ENCODE peak calls at places on chromosomes 13 and 19, in four cellular contexts. N is upper lobe of right lung, E is pancreas, R is GM04504. T is an unnamed sample.

GRCh38 chr19:19750131-19750841 is 17.4 kb upstream of the ZNF14 start:
- DNase-seq in N (no peak), E (no peak), R (no peak), T (no peak)

GRCh38 chr19:45423033-45423588 is 606 bp downstream of the ERCC1 start:
- DNase-seq in N (no peak), E (no peak), R (no peak), T (no peak)

GRCh38 chr13:97142452-97142851 is 79.7 kb upstream of the MBNL2 start:
- DNase-seq in N (no peak), E (peak; percentile 60), R (no peak), T (no peak)

GRCh38 chr19:1427221-1427620 is 11.0 kb upstream of the RPS15 start:
- DNase-seq in N (no peak), E (no peak), R (no peak), T (no peak)

GRCh38 chr13:77506874-77507273 is 28.6 kb upstream of the SCEL start:
- DNase-seq in N (no peak), E (no peak), R (no peak), T (peak; percentile 27)

GRCh38 chr19:18291590-18292459 is 10.4 kb upstream of the JUND start:
- DNase-seq in N (peak; percentile 97), E (peak; percentile 83), R (no peak), T (peak; percentile 70)

GRCh38 chr19:49231804-49232203 is 74.2 kb downstream of the TRPM4 start:
- DNase-seq in N (no peak), E (no peak), R (no peak), T (no peak)

GRCh38 chr19:33904681-33905080 is 108.0 kb downstream of the KCTD15 start:
- DNase-seq in N (no peak), E (peak; percentile 73), R (no peak), T (peak; percentile 68)

GRCh38 chr13:23467048-23467931 is 33.8 kb upstream of the SACS start:
- DNase-seq in N (no peak), E (no peak), R (peak; percentile 80), T (no peak)